ENCODE peak calls at places on chromosome X, in ten cellular contexts. P, B, W, F, D, M, E, Q, H and A are unnamed samples.

GRCh38 chrX:70504772-70505450 is 60.3 kb downstream of the DLG3 start:
- DNase-seq in E (no peak), B (no peak), F (no peak), H (no peak), M (no peak), D (no peak), Q (no peak), P (no peak), W (no peak), A (no peak)

GRCh38 chrX:130171446-130172126 is at the start of gene RAB33A:
- DNase-seq in D (peak), F (peak), M (peak), W (no peak), H (no peak), E (no peak), P (peak), B (no peak), Q (no peak), A (no peak)

GRCh38 chrX:129359269-129359668 is 164.0 kb downstream of the SMARCA1 start:
- DNase-seq in B (no peak), H (no peak), E (no peak), D (no peak), F (no peak), P (no peak), Q (no peak), W (peak), M (no peak), A (peak)

GRCh38 chrX:118116308-118117068 is at the start of gene KLHL13:
- DNase-seq in M (peak), P (no peak), W (no peak), D (peak), B (no peak), H (no peak), Q (peak), E (no peak), F (peak), A (peak)

GRCh38 chrX:155188786-155189185 is 27.5 kb upstream of the VBP1 start:
- DNase-seq in M (no peak), Q (no peak), B (no peak), P (no peak), H (no peak), W (no peak), E (peak), D (no peak), F (no peak), A (peak)

GRCh38 chrX:22399793-22400192 is 127.1 kb downstream of the CBLL2 start:
- DNase-seq in W (peak), B (no peak), Q (no peak), P (no peak), E (no peak), M (no peak), F (no peak), D (no peak), H (no peak), A (peak)

GRCh38 chrX:43679778-43680177 is 23.7 kb downstream of the MAOA start:
- DNase-seq in W (no peak), E (no peak), D (no peak), M (no peak), H (no peak), P (no peak), Q (no peak), B (no peak), F (no peak), A (no peak)

GRCh38 chrX:46757593-46757992 is 1.3 kb downstream of the SLC9A7 start:
- DNase-seq in F (no peak), E (no peak), Q (no peak), D (no peak), H (no peak), M (peak), B (no peak), P (no peak), W (no peak), A (peak)

GRCh38 chrX:101117701-101118100 is 19.7 kb downstream of the CENPI start:
- DNase-seq in D (no peak), W (no peak), P (no peak), Q (no peak), B (no peak), F (no peak), H (no peak), M (no peak), E (no peak), A (no peak)

GRCh38 chrX:129772796-129773431 is 6.8 kb upstream of the SASH3 start:
- DNase-seq in H (peak), Q (no peak), F (no peak), B (no peak), P (no peak), D (no peak), W (no peak), E (no peak), M (no peak), A (no peak)

GRCh38 chrX:136354201-136354600 is 53.4 kb downstream of the ADGRG4 start:
- DNase-seq in H (no peak), Q (no peak), W (no peak), M (no peak), D (no peak), P (no peak), E (no peak), B (no peak), F (no peak), A (no peak)

GRCh38 chrX:140500427-140500826 is 4.4 kb downstream of the SOX3 start:
- DNase-seq in D (no peak), W (no peak), B (no peak), P (no peak), H (no peak), E (no peak), M (no peak), F (no peak), Q (no peak), A (no peak)

GRCh38 chrX:105483011-105483410 is 262.5 kb upstream of the TEX13A start:
- DNase-seq in Q (no peak), M (no peak), P (no peak), D (no peak), H (no peak), E (no peak), F (no peak), B (peak), W (peak), A (peak)

GRCh38 chrX:38973327-38973726 is 172.1 kb downstream of the MID1IP1 start:
- DNase-seq in H (no peak), P (no peak), Q (no peak), B (no peak), W (no peak), D (no peak), M (no peak), F (no peak), E (no peak), A (no peak)

GRCh38 chrX:39779952-39780783 is 317.6 kb downstream of the BCOR start:
- DNase-seq in F (no peak), D (peak), P (no peak), H (no peak), M (no peak), E (no peak), Q (no peak), B (no peak), W (no peak), A (no peak)

GRCh38 chrX:132576945-132577344 is 88.1 kb upstream of the MBNL3 start:
- DNase-seq in E (no peak), D (no peak), M (no peak), P (no peak), W (no peak), F (no peak), H (no peak), B (no peak), Q (no peak), A (no peak)

GRCh38 chrX:150372280-150372679 is 9.2 kb downstream of the MAMLD1 start:
- DNase-seq in D (no peak), M (peak), E (no peak), W (no peak), B (no peak), Q (no peak), F (no peak), H (no peak), P (no peak), A (no peak)

GRCh38 chrX:39772057-39772832 is 325.5 kb downstream of the BCOR start:
- DNase-seq in D (peak), W (peak), B (no peak), H (no peak), Q (no peak), P (no peak), E (peak), M (no peak), F (no peak), A (peak)

GRCh38 chrX:69153060-69153730 is 12.1 kb downstream of the PJA1 start:
- DNase-seq in M (no peak), F (peak), P (no peak), D (peak), Q (no peak), E (no peak), H (no peak), B (no peak), W (peak), A (no peak)

GRCh38 chrX:78945186-78945912 is at the start of gene P2RY10:
- DNase-seq in M (no peak), E (peak), F (no peak), H (no peak), B (no peak), Q (no peak), D (no peak), P (no peak), W (no peak), A (no peak)

GRCh38 chrX:13937370-13938052 is 92.2 kb downstream of the GEMIN8 start:
- DNase-seq in E (no peak), F (peak), H (no peak), M (peak), P (no peak), Q (no peak), B (no peak), D (no peak), W (peak), A (no peak)

GRCh38 chrX:123175366-123176122 is 8.5 kb upstream of the GRIA3 start:
- DNase-seq in P (no peak), Q (no peak), D (no peak), F (no peak), W (no peak), H (no peak), M (no peak), B (no peak), E (no peak), A (no peak)

GRCh38 chrX:152343306-152343705 is 107.8 kb downstream of the GABRA3 start:
- DNase-seq in Q (no peak), H (no peak), D (no peak), F (no peak), M (no peak), E (no peak), B (no peak), P (no peak), W (no peak), A (no peak)

GRCh38 chrX:52265713-52266112 is 81.0 kb downstream of the MAGED4 start:
- DNase-seq in P (no peak), B (no peak), D (no peak), Q (no peak), H (no peak), M (no peak), W (no peak), E (no peak), F (no peak), A (no peak)

GRCh38 chrX:15674514-15674898 is 9.9 kb upstream of the CLTRN start:
- DNase-seq in P (peak), M (peak), D (no peak), F (peak), B (peak), W (peak), Q (no peak), E (peak), H (peak), A (peak)

GRCh38 chrX:134459683-134460004 is 321 bp upstream of the HPRT1 start:
- DNase-seq in E (no peak), W (peak), F (no peak), P (no peak), M (no peak), H (no peak), D (no peak), Q (no peak), B (no peak), A (peak)

GRCh38 chrX:112705726-112706125 is 26.0 kb upstream of the LHFPL1 start:
- DNase-seq in Q (no peak), D (no peak), M (no peak), B (no peak), F (no peak), E (no peak), P (no peak), W (no peak), H (no peak), A (no peak)

GRCh38 chrX:85109235-85109634 is 105.6 kb downstream of the APOOL start:
- DNase-seq in P (no peak), F (no peak), D (peak), M (peak), H (no peak), Q (no peak), B (no peak), E (no peak), W (no peak), A (peak)

GRCh38 chrX:150450519-150451177 is 87.5 kb downstream of the MAMLD1 start:
- DNase-seq in F (no peak), W (no peak), P (no peak), E (peak), H (no peak), B (no peak), Q (no peak), D (no peak), M (peak), A (peak)

GRCh38 chrX:153510383-153510782 is 7.1 kb upstream of the ATP2B3 start:
- DNase-seq in B (no peak), Q (no peak), F (no peak), W (no peak), D (no peak), M (no peak), E (no peak), H (no peak), P (no peak), A (no peak)

GRCh38 chrX:108312938-108313337 is 125.3 kb downstream of the COL4A6 start:
- DNase-seq in W (peak), Q (no peak), D (peak), E (no peak), H (no peak), B (no peak), M (peak), F (peak), P (no peak), A (peak)

GRCh38 chrX:53073115-53073581 is 9.0 kb upstream of the TSPYL2 start:
- DNase-seq in P (peak), F (no peak), E (no peak), D (no peak), H (no peak), Q (no peak), W (no peak), M (peak), B (no peak), A (no peak)

GRCh38 chrX:37998586-37999267 is 7.6 kb upstream of the SYTL5 start:
- DNase-seq in W (peak), F (peak), B (no peak), E (no peak), M (no peak), Q (no peak), P (no peak), H (no peak), D (no peak), A (peak)

GRCh38 chrX:54357414-54358377 is at the start of gene WNK3:
- DNase-seq in P (peak), D (peak), Q (peak), M (peak), F (peak), H (no peak), B (peak), E (no peak), W (peak), A (peak)

GRCh38 chrX:118975831-118976598 is 1.6 kb downstream of the LONRF3 start:
- DNase-seq in H (peak), M (peak), B (peak), Q (no peak), P (no peak), W (no peak), E (no peak), F (peak), D (no peak), A (peak)

GRCh38 chrX:102154900-102155805 is 624 bp downstream of the BEX5 start:
- DNase-seq in E (no peak), P (peak), B (no peak), D (peak), H (no peak), M (peak), F (no peak), W (no peak), Q (no peak), A (no peak)

GRCh38 chrX:2412131-2412530 is 88.6 kb downstream of the DHRSX start:
- DNase-seq in D (no peak), E (no peak), H (no peak), M (no peak), B (no peak), F (no peak), P (no peak), Q (no peak), W (no peak), A (no peak)

GRCh38 chrX:63735882-63736281 is 49.1 kb downstream of the ARHGEF9 start:
- DNase-seq in E (no peak), P (no peak), M (no peak), F (no peak), B (no peak), D (no peak), W (no peak), H (no peak), Q (no peak), A (no peak)

GRCh38 chrX:40108084-40108958 is 10.6 kb upstream of the BCOR start:
- DNase-seq in P (no peak), Q (peak), D (peak), W (no peak), F (peak), H (no peak), B (no peak), E (no peak), M (no peak), A (no peak)